ENCODE peak calls at places on chromosomes 2 and 18, in nine cellular contexts. Z, T, J, V, R, S, M, U and X are unnamed samples. For H3K9me3, the result is how much of the 10 kb centered on the place peaks cover.

GRCh38 chr2:198220727-198221337 is 416.4 kb downstream of the PLCL1 start:
- DNase-seq in Z (no peak), T (no peak), J (no peak), V (no peak), R (no peak), S (no peak), M (no peak), U (no peak), X (no peak)

GRCh38 chr2:212626371-212626918 is 87.8 kb upstream of the ERBB4 start:
- DNase-seq in Z (no peak), T (no peak), J (no peak), V (no peak), R (no peak), S (no peak), M (no peak), U (no peak), X (no peak)

GRCh38 chr2:207676827-207677354 is 34.5 kb upstream of the CCNYL1 start:
- DNase-seq in Z (no peak), T (no peak), J (no peak), V (peak), R (peak), S (no peak), M (peak), U (no peak), X (no peak)

GRCh38 chr2:68368657-68369339 is 3.7 kb downstream of the PLEK start:
- DNase-seq in Z (no peak), T (peak), J (peak), V (peak), R (no peak), S (no peak), M (peak), U (no peak), X (no peak)

GRCh38 chr2:46481541-46482193 is 2.3 kb downstream of the TMEM247 start:
- DNase-seq in Z (no peak), T (no peak), J (peak), V (peak), R (no peak), S (no peak), M (peak), U (no peak), X (peak)

GRCh38 chr18:7568426-7568825 is 1.3 kb downstream of the PTPRM start:
- DNase-seq in Z (peak), T (no peak), J (peak), V (no peak), R (peak), S (peak), M (peak), U (no peak), X (no peak)

GRCh38 chr2:234326694-234327093 is 170.2 kb downstream of the ARL4C start:
- DNase-seq in Z (no peak), T (no peak), J (no peak), V (no peak), R (no peak), S (no peak), M (no peak), U (no peak), X (no peak)

GRCh38 chr2:133097666-133098065 is 427.7 kb upstream of the LYPD1 start:
- DNase-seq in Z (no peak), T (no peak), J (no peak), V (no peak), R (no peak), S (no peak), M (no peak), U (no peak), X (no peak)

GRCh38 chr18:23401400-23402347 is 51.4 kb upstream of the RIOK3 start:
- DNase-seq in Z (no peak), T (peak), J (peak), V (peak), R (peak), S (peak), M (peak), U (no peak), X (peak)

GRCh38 chr2:240234503-240234951 is 94.1 kb upstream of the OTOS start:
- DNase-seq in Z (peak), T (no peak), J (no peak), V (no peak), R (no peak), S (no peak), M (no peak), U (no peak), X (no peak)

GRCh38 chr18:59084286-59084779 is 55.4 kb upstream of the SEC11C start:
- DNase-seq in Z (peak), T (peak), J (peak), V (peak), R (peak), S (peak), M (peak), U (peak), X (peak)

GRCh38 chr2:101697794-101698418 is 399 bp downstream of the MAP4K4 start:
- DNase-seq in Z (no peak), T (no peak), J (peak), V (no peak), R (no peak), S (peak), M (peak), U (no peak), X (no peak)

GRCh38 chr2:176473177-176473576 is 203.9 kb downstream of the MTX2 start:
- DNase-seq in Z (no peak), T (no peak), J (peak), V (no peak), R (no peak), S (no peak), M (peak), U (no peak), X (no peak)

GRCh38 chr2:229118336-229118735 is 152.8 kb downstream of the PID1 start:
- DNase-seq in Z (no peak), T (no peak), J (no peak), V (no peak), R (no peak), S (no peak), M (peak), U (no peak), X (no peak)

GRCh38 chr2:77778917-77779316 is 256.7 kb upstream of the LRRTM4 start:
- DNase-seq in Z (no peak), T (no peak), J (no peak), V (no peak), R (no peak), S (no peak), M (no peak), U (no peak), X (no peak)

GRCh38 chr2:241842620-241843211 is 16.0 kb downstream of the PDCD1 start:
- DNase-seq in Z (no peak), T (no peak), J (no peak), V (no peak), R (no peak), S (no peak), M (no peak), U (peak), X (no peak)

GRCh38 chr2:241844066-241844728 is 14.5 kb downstream of the PDCD1 start:
- DNase-seq in Z (peak), T (peak), J (peak), V (no peak), R (no peak), S (peak), M (peak), U (peak), X (no peak)

GRCh38 chr2:241843321-241844065 is 15.2 kb downstream of the PDCD1 start:
- DNase-seq in Z (no peak), T (no peak), J (no peak), V (no peak), R (no peak), S (no peak), M (no peak), U (no peak), X (no peak)

GRCh38 chr2:241846406-241846805 is 12.3 kb downstream of the PDCD1 start:
- DNase-seq in Z (no peak), T (no peak), J (no peak), V (no peak), R (no peak), S (no peak), M (no peak), U (no peak), X (no peak)

DNA sequence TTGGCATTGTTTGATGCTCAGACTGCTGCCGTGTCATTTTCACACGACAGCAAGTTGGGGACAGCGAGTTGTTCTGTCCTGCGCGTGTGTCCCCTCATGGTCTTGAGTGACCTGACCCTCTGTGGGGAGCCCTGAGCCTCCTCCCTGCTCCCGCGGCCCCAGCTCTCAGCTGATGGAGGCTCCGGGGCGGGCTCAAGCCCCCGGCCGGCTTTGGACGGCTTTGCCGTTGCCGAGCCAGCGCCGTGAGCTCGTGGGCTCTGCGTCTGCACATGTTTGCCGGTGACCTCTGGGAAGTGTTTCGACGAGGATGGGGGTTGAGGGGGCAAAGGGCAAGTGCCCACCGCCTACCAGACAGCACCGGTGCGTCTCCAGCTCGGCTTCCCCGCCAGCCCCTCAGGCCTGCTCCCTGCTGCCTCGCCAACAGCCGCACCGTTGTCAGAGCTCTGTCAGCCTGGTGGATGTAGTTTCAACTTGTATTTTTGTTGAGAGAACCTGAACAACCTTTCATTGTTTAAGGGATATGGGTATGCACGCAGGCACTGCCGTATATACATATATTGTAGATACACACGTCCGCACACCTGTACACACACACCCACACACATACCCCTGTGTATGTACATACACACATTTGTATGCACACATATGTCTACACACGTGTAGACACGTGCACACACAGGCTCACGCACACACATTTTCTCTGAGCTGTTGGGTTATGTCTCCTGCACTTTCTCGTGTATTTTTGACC is 13.7 kb downstream of the PDCD1 start:
- DNase-seq in Z (no peak), T (no peak), J (no peak), V (no peak), R (no peak), S (no peak), M (no peak), U (no peak), X (no peak)
- H3K4me3 ChIP-seq in Z (peak), T (no peak), J (no peak), V (no peak), R (no peak), S (no peak), M (no peak), U (peak), X (no peak)

GRCh38 chr2:121046335-121046734 is 238.7 kb downstream of the TFCP2L1 start:
- DNase-seq in Z (no peak), T (no peak), J (no peak), V (no peak), R (no peak), S (no peak), M (no peak), U (no peak), X (no peak)
- H3K9me3 ChIP-seq in Z (under half), T (under half), J (under half), V (under half), R (under half), S (under half), M (under half), U (under half), X (under half)

GRCh38 chr2:65583061-65583460 is 150.7 kb upstream of the SPRED2 start:
- DNase-seq in Z (no peak), T (no peak), J (no peak), V (no peak), R (no peak), S (no peak), M (no peak), U (no peak), X (no peak)
- H3K4me3 ChIP-seq in Z (no peak), T (no peak), J (no peak), V (no peak), R (no peak), S (no peak), M (no peak), U (no peak), X (no peak)

GRCh38 chr2:206031950-206032567 is 53.9 kb downstream of the INO80D start:
- DNase-seq in Z (no peak), T (no peak), J (no peak), V (no peak), R (no peak), S (no peak), M (no peak), U (no peak), X (no peak)
- H3K9me3 ChIP-seq in Z (under half), T (under half), J (under half), V (under half), R (under half), S (under half), M (under half), U (under half), X (under half)

GRCh38 chr2:108918156-108918845 is 70.7 kb downstream of the EDAR start:
- DNase-seq in Z (no peak), T (no peak), J (no peak), V (no peak), R (no peak), S (no peak), M (no peak), U (no peak), X (no peak)

GRCh38 chr2:108918941-108919341 is 70.1 kb downstream of the EDAR start:
- DNase-seq in Z (no peak), T (no peak), J (no peak), V (no peak), R (no peak), S (no peak), M (no peak), U (no peak), X (peak)

GRCh38 chr2:108917078-108917440 is 72.0 kb downstream of the EDAR start:
- DNase-seq in Z (no peak), T (no peak), J (no peak), V (peak), R (peak), S (no peak), M (peak), U (no peak), X (no peak)

GRCh38 chr2:108917526-108917925 is 71.5 kb downstream of the EDAR start:
- DNase-seq in Z (no peak), T (no peak), J (no peak), V (no peak), R (no peak), S (no peak), M (no peak), U (no peak), X (no peak)

GRCh38 chr2:108916397-108917077 is 72.5 kb downstream of the EDAR start:
- DNase-seq in Z (no peak), T (no peak), J (no peak), V (no peak), R (no peak), S (no peak), M (no peak), U (no peak), X (no peak)
- H3K4me3 ChIP-seq in Z (no peak), T (no peak), J (no peak), V (no peak), R (peak), S (no peak), M (no peak), U (no peak), X (no peak)

DNA sequence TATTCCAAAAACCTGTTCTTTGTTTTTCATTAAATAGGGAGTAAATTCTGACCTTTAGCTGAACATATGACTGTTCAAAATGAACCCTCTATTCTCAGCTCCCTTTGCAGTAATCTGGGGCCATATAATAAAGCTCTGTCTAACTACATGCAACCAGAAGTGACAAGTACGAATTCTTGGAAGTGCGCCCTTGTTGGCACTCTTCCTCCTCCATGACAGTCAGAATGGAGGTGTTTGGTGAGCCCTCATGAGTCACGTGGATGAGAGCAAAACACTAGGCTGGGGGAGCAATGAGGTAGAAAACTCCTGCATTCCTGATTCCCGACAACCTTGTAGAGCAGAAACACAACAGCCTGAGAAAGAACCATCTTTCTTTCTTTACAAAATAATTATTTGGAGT is 552.9 kb downstream of the FBXO15 start:
- DNase-seq in Z (peak), T (no peak), J (peak), V (no peak), R (no peak), S (peak), M (peak), U (no peak), X (no peak)
- H3K9me3 ChIP-seq in Z (under half), T (under half), J (under half), V (under half), R (under half), S (under half), M (under half), U (under half), X (under half)

GRCh38 chr2:44803100-44803424 is 138.4 kb upstream of the SIX3 start:
- DNase-seq in Z (no peak), T (no peak), J (no peak), V (no peak), R (no peak), S (no peak), M (no peak), U (no peak), X (no peak)

GRCh38 chr2:44801289-44801675 is 140.2 kb upstream of the SIX3 start:
- DNase-seq in Z (no peak), T (no peak), J (no peak), V (no peak), R (no peak), S (no peak), M (no peak), U (no peak), X (no peak)

GRCh38 chr2:44802409-44803099 is 138.9 kb upstream of the SIX3 start:
- DNase-seq in Z (no peak), T (peak), J (no peak), V (no peak), R (no peak), S (no peak), M (no peak), U (no peak), X (no peak)

GRCh38 chr2:44799754-44800153 is 141.7 kb upstream of the SIX3 start:
- DNase-seq in Z (no peak), T (no peak), J (no peak), V (no peak), R (no peak), S (no peak), M (no peak), U (no peak), X (no peak)

GRCh38 chr2:44801676-44802408 is 139.7 kb upstream of the SIX3 start:
- DNase-seq in Z (no peak), T (no peak), J (no peak), V (no peak), R (no peak), S (no peak), M (peak), U (no peak), X (no peak)
- H3K4me3 ChIP-seq in Z (peak), T (peak), J (no peak), V (no peak), R (no peak), S (no peak), M (peak), U (no peak), X (peak)

DNA sequence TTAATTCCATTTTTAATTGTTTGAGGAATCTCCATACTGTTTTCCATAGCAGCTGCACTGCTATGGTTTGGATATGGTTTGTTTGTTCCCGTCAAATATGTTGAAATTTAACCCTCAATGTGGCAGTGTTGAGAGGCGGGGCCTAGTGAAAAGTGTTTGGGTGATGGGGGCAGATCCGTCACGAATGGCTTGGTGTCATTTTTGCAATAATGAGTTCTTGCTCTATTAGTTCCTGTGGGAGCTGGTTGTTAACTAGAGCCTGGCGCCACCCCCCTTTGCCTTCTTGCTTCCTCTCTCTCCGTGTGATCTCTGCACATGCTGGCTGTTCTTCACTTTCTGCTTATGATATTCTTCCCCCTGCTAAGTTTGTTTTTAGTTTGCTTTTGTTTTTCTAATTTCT is 71.4 kb upstream of the LDLRAD4 start:
- DNase-seq in Z (no peak), T (no peak), J (no peak), V (no peak), R (peak), S (no peak), M (no peak), U (no peak), X (no peak)
- H3K9me3 ChIP-seq in Z (under half), T (under half), J (under half), V (under half), R (under half), S (under half), M (under half), U (under half), X (under half)

GRCh38 chr18:28091197-28091596 is 85.7 kb downstream of the CDH2 start:
- DNase-seq in Z (no peak), T (no peak), J (no peak), V (no peak), R (peak), S (no peak), M (no peak), U (no peak), X (no peak)

GRCh38 chr18:28086530-28087172 is 90.3 kb downstream of the CDH2 start:
- DNase-seq in Z (no peak), T (peak), J (peak), V (no peak), R (peak), S (no peak), M (peak), U (no peak), X (no peak)

GRCh38 chr18:28088477-28088876 is 88.5 kb downstream of the CDH2 start:
- DNase-seq in Z (no peak), T (no peak), J (no peak), V (no peak), R (no peak), S (no peak), M (no peak), U (no peak), X (no peak)

GRCh38 chr18:28081516-28081915 is 95.4 kb downstream of the CDH2 start:
- DNase-seq in Z (no peak), T (no peak), J (no peak), V (no peak), R (no peak), S (no peak), M (no peak), U (no peak), X (no peak)

GRCh38 chr18:28087173-28087563 is 89.8 kb downstream of the CDH2 start:
- DNase-seq in Z (no peak), T (no peak), J (peak), V (no peak), R (peak), S (no peak), M (peak), U (no peak), X (no peak)
- H3K4me3 ChIP-seq in Z (peak), T (no peak), J (no peak), V (peak), R (no peak), S (no peak), M (no peak), U (no peak), X (no peak)

DNA sequence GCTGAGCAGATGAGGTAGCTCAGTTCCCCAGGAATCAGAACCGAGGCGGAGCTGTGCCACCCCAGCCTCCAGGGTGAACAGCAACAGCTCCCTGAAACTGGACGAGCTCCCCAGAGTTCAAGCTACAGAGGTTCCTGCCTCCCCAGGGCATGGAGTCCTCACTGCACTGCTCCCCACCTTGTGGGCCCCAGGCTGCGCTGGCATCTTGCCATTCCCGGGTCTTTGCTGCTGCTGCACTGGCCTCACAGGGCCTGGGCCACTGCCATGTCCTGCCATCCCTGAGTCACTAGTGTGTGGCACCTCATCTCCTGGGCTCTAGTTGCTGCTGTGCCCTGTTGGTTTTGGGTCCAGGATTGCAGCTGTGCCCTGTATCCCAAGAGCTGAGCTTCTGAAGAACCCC is 166.9 kb downstream of the SNTG2 start:
- DNase-seq in Z (no peak), T (no peak), J (no peak), V (no peak), R (no peak), S (no peak), M (no peak), U (no peak), X (no peak)
- H3K9me3 ChIP-seq in Z (under half), T (under half), J (under half), V (under half), R (under half), S (under half), M (under half), U (under half), X (under half)